ENCODE peak calls at places on chromosome 4, in seven cellular contexts. E is NCI-H2081; D is neural crest cell; L is thoracic aorta; H is glutamatergic neuron; T is omental fat pad; V is stimulated activated CD4-positive, alpha-beta T cell treated with anti-CD3 and anti-CD28 coated beads, Interleukin-15, amount 100 ng/mL, for 1 hour. P is an unnamed sample.

GRCh38 chr4:79915276-79915675 is 157.8 kb downstream of the ANTXR2 start:
- DNase-seq in E (no peak), D (no peak), L (no peak), H (no peak), T (no peak), V (no peak), P (no peak)

GRCh38 chr4:39050590-39050989 is 11.4 kb upstream of the KLHL5 start:
- DNase-seq in E (no peak), D (no peak), L (no peak), H (no peak), T (no peak), V (no peak), P (no peak)

GRCh38 chr4:98446499-98447375 is 185.6 kb downstream of the RAP1GDS1 start:
- DNase-seq in E (no peak), D (no peak), L (no peak), H (no peak), T (no peak), V (peak), P (peak)

GRCh38 chr4:41257901-41258300 is 1.2 kb downstream of the UCHL1 start:
- DNase-seq in E (peak), D (no peak), L (no peak), H (no peak), T (no peak), V (no peak), P (no peak)

GRCh38 chr4:85475631-85476233 is 782 bp downstream of the ARHGAP24 start:
- DNase-seq in E (no peak), D (peak), L (no peak), H (peak), T (no peak), V (no peak), P (no peak)

GRCh38 chr4:76752911-76753494 is 144.9 kb downstream of the SOWAHB start:
- DNase-seq in E (no peak), D (no peak), L (peak), H (no peak), T (no peak), V (no peak), P (peak)

GRCh38 chr4:184750926-184751584 is 17.2 kb upstream of the CENPU start:
- DNase-seq in E (no peak), D (no peak), L (no peak), H (no peak), T (no peak), V (no peak), P (no peak)

GRCh38 chr4:174256277-174256713 is 27.2 kb downstream of the FBXO8 start:
- DNase-seq in E (no peak), D (no peak), L (no peak), H (no peak), T (no peak), V (no peak), P (peak)

GRCh38 chr4:170090667-170091052 is 904 bp upstream of the AADAT start:
- DNase-seq in E (no peak), D (no peak), L (no peak), H (no peak), T (no peak), V (no peak), P (no peak)

GRCh38 chr4:134865675-134866074 is 664.1 kb upstream of the PABPC4L start:
- DNase-seq in E (no peak), D (no peak), L (no peak), H (no peak), T (no peak), V (no peak), P (no peak)

GRCh38 chr4:65791807-65792308 is 121.6 kb upstream of the EPHA5 start:
- DNase-seq in E (no peak), D (no peak), L (no peak), H (no peak), T (no peak), V (no peak), P (no peak)

GRCh38 chr4:604131-604530 is 21.2 kb upstream of the PDE6B start:
- DNase-seq in E (no peak), D (no peak), L (no peak), H (no peak), T (no peak), V (no peak), P (no peak)

GRCh38 chr4:48968814-48969213 is 17.3 kb upstream of the CWH43 start:
- DNase-seq in E (no peak), D (no peak), L (no peak), H (no peak), T (no peak), V (no peak), P (peak)

GRCh38 chr4:105780176-105780575 is 71.6 kb downstream of the GSTCD start:
- DNase-seq in E (peak), D (no peak), L (no peak), H (no peak), T (no peak), V (no peak), P (no peak)

GRCh38 chr4:146520894-146521542 is 722 bp downstream of the SLC10A7 start:
- DNase-seq in E (peak), D (no peak), L (no peak), H (no peak), T (no peak), V (no peak), P (peak)

GRCh38 chr4:11053601-11054000 is 369.0 kb upstream of the CLNK start:
- DNase-seq in E (no peak), D (no peak), L (no peak), H (no peak), T (no peak), V (no peak), P (no peak)

GRCh38 chr4:176193126-176193525 is 2.3 kb downstream of the SPATA4 start:
- DNase-seq in E (no peak), D (no peak), L (no peak), H (no peak), T (no peak), V (no peak), P (peak)